ENCODE peak calls at places on chromosomes 3 and 15, in four cellular contexts. C, S, P and O are unnamed samples.

GRCh38 chr15:77584201-77584600 is 48.5 kb downstream of the LINGO1 start:
- DNase-seq in P (no peak), C (peak), S (peak), O (no peak)

GRCh38 chr3:33187368-33187634 is 31.3 kb downstream of the SUSD5 start:
- DNase-seq in S (no peak), C (no peak), P (no peak), O (no peak)

GRCh38 chr3:195102609-195103467 is 168.1 kb downstream of the XXYLT1 start:
- DNase-seq in C (no peak), P (peak), S (peak), O (no peak)

GRCh38 chr3:125163739-125164601 is 48.6 kb downstream of the SLC12A8 start:
- DNase-seq in P (peak), S (peak), C (peak), O (peak)

GRCh38 chr15:37973856-37974255 is 39.4 kb downstream of the TMCO5A start:
- DNase-seq in P (peak), S (no peak), C (no peak), O (no peak)

GRCh38 chr3:18127181-18127863 is 297.8 kb downstream of the SATB1 start:
- DNase-seq in C (peak), S (no peak), P (no peak), O (peak)

GRCh38 chr3:119965692-119966091 is 128.6 kb downstream of the GSK3B start:
- DNase-seq in C (no peak), P (no peak), S (no peak), O (no peak)

GRCh38 chr3:140848675-140849074 is 93.0 kb upstream of the SLC25A36 start:
- DNase-seq in C (peak), S (no peak), P (no peak), O (no peak)

GRCh38 chr3:150096700-150097587 is 126.2 kb upstream of the PFN2 start:
- DNase-seq in S (no peak), C (no peak), P (no peak), O (no peak)

GRCh38 chr3:150248116-150248864 is 159.8 kb upstream of the TSC22D2 start:
- DNase-seq in S (no peak), P (peak), C (peak), O (no peak)

GRCh38 chr3:128632301-128632700 is 18.3 kb downstream of the RPN1 start:
- DNase-seq in S (no peak), P (no peak), C (no peak), O (no peak)

GRCh38 chr3:147886889-147887288 is 477.7 kb downstream of the ZIC1 start:
- DNase-seq in S (no peak), C (no peak), P (no peak), O (no peak)

GRCh38 chr3:112013058-112013783 is 14.5 kb downstream of the TAGLN3 start:
- DNase-seq in S (peak), P (peak), C (peak), O (peak)

GRCh38 chr3:82229397-82229796 is 468.0 kb upstream of the GBE1 start:
- DNase-seq in S (no peak), C (no peak), P (no peak), O (peak)

GRCh38 chr15:20346082-20346805 is 195.4 kb downstream of the GOLGA6L6 start:
- DNase-seq in P (no peak), C (no peak), S (no peak), O (peak)

GRCh38 chr3:45362768-45363167 is 25.6 kb upstream of the LARS2 start:
- DNase-seq in P (no peak), S (no peak), C (no peak), O (no peak)

GRCh38 chr15:81398910-81399551 is 25.0 kb upstream of the TMC3 start:
- DNase-seq in S (no peak), P (peak), C (no peak), O (no peak)

GRCh38 chr15:39181348-39181747 is 399.5 kb upstream of the THBS1 start:
- DNase-seq in S (no peak), C (no peak), P (peak), O (no peak)

GRCh38 chr3:8503461-8503860 is 1.8 kb downstream of the LMCD1 start:
- DNase-seq in P (no peak), C (no peak), S (no peak), O (no peak)

GRCh38 chr15:101020451-101020850 is 101.3 kb downstream of the LRRK1 start:
- DNase-seq in S (no peak), P (no peak), C (no peak), O (no peak)

GRCh38 chr15:90300988-90301715 is 35.7 kb downstream of the NGRN start:
- DNase-seq in P (peak), S (peak), C (peak), O (peak)

GRCh38 chr3:48708481-48708889 is 8.5 kb downstream of the IP6K2 start:
- DNase-seq in S (no peak), P (peak), C (no peak), O (no peak)

DNA sequence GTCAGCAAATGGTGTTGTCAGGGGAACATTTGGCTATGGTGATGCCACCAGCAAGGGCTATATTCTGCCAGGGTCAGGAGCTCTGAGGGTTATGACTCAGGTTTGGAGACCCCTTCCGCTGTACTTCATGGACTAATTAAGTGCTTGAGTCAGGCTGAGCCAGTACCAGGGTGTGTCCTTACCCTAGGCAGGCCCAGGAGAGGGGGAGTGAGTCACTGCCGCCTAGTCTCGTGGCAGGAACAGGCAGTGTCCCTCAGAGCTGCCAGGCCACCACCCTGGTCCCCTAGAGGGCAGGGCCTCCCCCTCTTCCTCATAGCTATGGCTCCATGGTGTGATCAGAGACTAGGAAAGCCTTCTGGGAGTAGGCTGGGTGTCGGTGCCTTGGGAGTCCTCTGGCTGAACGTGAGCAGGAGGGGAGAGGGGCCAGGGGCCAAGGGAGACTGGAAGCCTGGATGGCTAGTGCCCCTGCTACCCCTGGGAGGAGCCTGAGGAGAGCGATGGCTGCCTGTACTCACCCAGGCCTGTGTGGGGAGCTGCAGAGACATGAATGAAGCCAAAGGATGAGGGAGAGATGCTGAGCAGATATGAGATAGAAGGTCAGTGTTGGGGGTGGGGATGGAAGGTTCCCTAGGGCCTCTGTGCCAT is 10.6 kb downstream of the MAPKAPK3 start:
- DNase-seq in P (peak), C (no peak), S (peak), O (peak)
- TF ChIP-seq CTCF in P (peak), C (peak), S (no peak), O (peak)

GRCh38 chr3:151281671-151282334 is 3.5 kb upstream of the P2RY14 start:
- DNase-seq in P (peak), C (no peak), S (no peak), O (no peak)

GRCh38 chr3:151285940-151286339 is 7.6 kb upstream of the P2RY14 start:
- DNase-seq in P (no peak), S (no peak), C (no peak), O (no peak)

GRCh38 chr3:151283907-151284461 is 5.6 kb upstream of the P2RY14 start:
- DNase-seq in P (peak), C (no peak), S (no peak), O (no peak)

GRCh38 chr3:151283387-151283786 is 5.0 kb upstream of the P2RY14 start:
- DNase-seq in P (no peak), C (no peak), S (no peak), O (no peak)

DNA sequence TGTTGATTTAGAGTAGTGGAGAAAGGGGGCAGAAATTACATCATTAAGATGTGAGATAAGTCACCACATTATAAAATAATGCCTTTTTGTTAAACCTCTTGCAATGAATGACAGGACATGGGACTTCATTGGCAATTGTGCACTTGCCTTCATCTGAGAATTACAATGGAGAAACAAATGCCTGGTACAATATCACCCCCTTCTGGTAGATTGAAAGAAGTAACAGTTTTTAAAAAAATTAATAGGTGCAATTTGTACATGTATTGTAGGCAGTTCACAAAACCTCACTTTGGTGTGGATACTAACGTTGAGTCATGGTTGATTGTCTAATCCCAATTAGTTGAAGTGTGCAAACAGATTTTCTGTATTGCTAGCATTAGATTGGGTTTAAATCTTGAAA is 4.6 kb upstream of the P2RY14 start:
- DNase-seq in P (peak), S (no peak), C (peak), O (peak)
- TF ChIP-seq CTCF in P (peak), S (peak), C (peak), O (peak)

GRCh38 chr15:28935316-28935715 is 49.5 kb downstream of the APBA2 start:
- DNase-seq in S (no peak), C (peak), P (no peak), O (peak)
- TF ChIP-seq CTCF in S (no peak), C (peak), P (no peak), O (peak)

GRCh38 chr3:185069023-185069422 is 83.8 kb downstream of the C3orf70 start:
- DNase-seq in S (no peak), P (no peak), C (no peak), O (no peak)

GRCh38 chr3:185069583-185070030 is 83.3 kb downstream of the C3orf70 start:
- DNase-seq in P (no peak), S (no peak), C (no peak), O (no peak)

GRCh38 chr3:185071401-185071800 is 81.5 kb downstream of the C3orf70 start:
- DNase-seq in S (no peak), C (no peak), P (no peak), O (no peak)

GRCh38 chr3:185067173-185067572 is 85.7 kb downstream of the C3orf70 start:
- DNase-seq in P (no peak), S (no peak), C (no peak), O (no peak)

GRCh38 chr3:185070491-185071335 is 82.1 kb downstream of the C3orf70 start:
- DNase-seq in S (peak), C (no peak), P (no peak), O (no peak)
- TF ChIP-seq CTCF in S (no peak), C (no peak), P (peak), O (no peak)

DNA sequence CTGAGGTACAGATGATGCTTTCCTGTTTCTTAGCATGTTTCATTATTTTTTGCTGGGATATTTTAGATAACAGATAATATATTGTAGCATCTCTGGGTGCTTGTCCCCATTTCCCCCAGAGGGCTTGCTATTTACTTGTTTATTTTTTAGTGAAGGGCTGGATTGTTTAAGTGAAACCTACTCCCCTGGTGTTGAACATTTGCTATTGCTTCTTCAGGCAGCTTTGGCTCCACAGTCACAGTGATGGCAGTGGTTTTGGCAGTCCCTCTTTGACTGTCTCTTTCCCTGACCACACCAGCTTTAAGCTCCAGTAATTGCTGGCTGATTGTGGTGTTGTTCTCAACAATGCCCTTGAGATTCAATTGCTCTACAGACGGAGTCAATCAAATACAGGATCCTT is 128.9 kb downstream of the KLF13 start:
- DNase-seq in P (no peak), C (no peak), S (no peak), O (no peak)
- TF ChIP-seq CTCF in P (no peak), C (peak), S (no peak), O (no peak)